ENCODE peak calls at places on chromosome 2, in nine cellular contexts. I is NCI-H510A; B is dorsolateral prefrontal cortex; Z is HAP-1; K is effector memory CD4-positive, alpha-beta T cell; S is AG04450; R is iPS-NIHi11; P is right lobe of liver; H is cardiac fibroblast. Y is an unnamed sample.

GRCh38 chr2:232460171-232460570 is 4.2 kb downstream of the ALPI start:
- DNase-seq in P (no peak), H (no peak), R (no peak), Z (no peak), I (no peak), S (no peak), K (no peak), B (no peak), Y (no peak)

GRCh38 chr2:24926602-24927252 is 6.7 kb upstream of the ADCY3 start:
- DNase-seq in P (no peak), R (no peak), S (no peak), Z (no peak), K (peak), H (peak), I (no peak), B (no peak), Y (peak)

GRCh38 chr2:159903404-159904126 is 105.6 kb upstream of the CD302 start:
- DNase-seq in Z (no peak), P (peak), K (peak), H (peak), I (no peak), B (no peak), S (no peak), R (no peak), Y (peak)

GRCh38 chr2:64104944-64105343 is 39.3 kb downstream of the PELI1 start:
- DNase-seq in I (no peak), R (no peak), B (no peak), S (no peak), K (no peak), Z (no peak), P (no peak), H (no peak), Y (peak)

GRCh38 chr2:67660871-67661270 is 263.7 kb downstream of the ETAA1 start:
- DNase-seq in S (no peak), I (no peak), B (no peak), P (no peak), K (no peak), Z (no peak), H (peak), R (no peak), Y (peak)

GRCh38 chr2:234952270-234953115 is 676 bp downstream of the SH3BP4 start:
- DNase-seq in I (no peak), H (no peak), R (no peak), B (no peak), P (no peak), Z (no peak), K (no peak), S (no peak), Y (no peak)

GRCh38 chr2:189092936-189093335 is 86.6 kb downstream of the COL5A2 start:
- DNase-seq in Z (no peak), R (no peak), K (no peak), P (no peak), S (no peak), B (no peak), H (peak), I (no peak), Y (peak)

GRCh38 chr2:224360801-224361251 is 41.1 kb downstream of the FAM124B start:
- DNase-seq in Z (no peak), R (no peak), P (no peak), S (no peak), B (no peak), K (no peak), H (no peak), I (no peak), Y (no peak)

GRCh38 chr2:204544961-204545860 is at the start of gene PARD3B:
- DNase-seq in I (peak), S (no peak), H (peak), K (no peak), B (no peak), P (peak), Z (peak), R (peak), Y (peak)

GRCh38 chr2:237281900-237282306 is 132.1 kb downstream of the COL6A3 start:
- DNase-seq in H (peak), P (no peak), I (no peak), S (peak), R (no peak), B (no peak), K (no peak), Z (peak), Y (peak)

GRCh38 chr2:109448946-109449788 is 164.6 kb downstream of the SEPTIN10 start:
- DNase-seq in Z (no peak), I (no peak), P (peak), B (peak), R (no peak), H (no peak), S (no peak), K (no peak), Y (peak)

GRCh38 chr2:238505119-238505891 is 78.6 kb downstream of the ASB1 start:
- DNase-seq in R (no peak), S (no peak), H (peak), I (no peak), Z (no peak), P (no peak), B (no peak), K (no peak), Y (peak)

GRCh38 chr2:60548844-60549243 is 4.6 kb downstream of the BCL11A start:
- DNase-seq in B (no peak), R (no peak), K (no peak), P (no peak), H (no peak), I (no peak), Z (peak), S (no peak), Y (no peak)

GRCh38 chr2:8388779-8389178 is 293.1 kb upstream of the ID2 start:
- DNase-seq in S (no peak), K (no peak), H (no peak), R (no peak), Z (no peak), P (no peak), I (no peak), B (no peak), Y (no peak)

GRCh38 chr2:205754285-205754923 is 72.1 kb downstream of the NRP2 start:
- DNase-seq in B (no peak), H (no peak), Z (no peak), P (no peak), R (no peak), S (no peak), I (no peak), K (no peak), Y (no peak)

GRCh38 chr2:65277791-65278449 is 50.3 kb downstream of the ACTR2 start:
- DNase-seq in S (no peak), I (peak), P (no peak), B (no peak), K (no peak), R (no peak), H (peak), Z (no peak), Y (peak)

GRCh38 chr2:240852671-240853314 is 15.8 kb upstream of the AGXT start:
- DNase-seq in B (no peak), H (no peak), Z (no peak), P (no peak), S (no peak), R (no peak), K (no peak), I (no peak), Y (no peak)

GRCh38 chr2:236794558-236794957 is 224.9 kb downstream of the ACKR3 start:
- DNase-seq in Z (no peak), I (no peak), B (no peak), P (no peak), R (no peak), K (no peak), H (no peak), S (no peak), Y (no peak)

Y was measured in fibroblast of mammary gland.